ENCODE peak calls at places on chromosomes 4 and X, in ten cellular contexts. N is AG09309, S is GM06990, E is IMR-90, T is endothelial cell of umbilical vein, M is A549, F is A673, Q is foreskin fibroblast, P is uterus, A is Caco-2. G is an unnamed sample.

GRCh38 chr4:38241541-38241940 is 281.3 kb downstream of the PTTG2 start:
- DNase-seq in N (no peak), S (no peak), E (no peak), T (no peak), M (no peak), F (no peak), Q (no peak), P (no peak), A (no peak), G (no peak)

GRCh38 chr4:25966171-25966570 is 52.2 kb downstream of the SMIM20 start:
- DNase-seq in N (no peak), S (no peak), E (peak; percentile 77), T (no peak), M (no peak), F (peak; percentile 33), Q (no peak), P (no peak), A (no peak), G (no peak)

GRCh38 chr4:28686618-28687017 is 1826.0 kb downstream of the STIM2 start:
- DNase-seq in N (no peak), S (no peak), E (peak; percentile 38), T (peak; percentile 2), M (peak; percentile 3), F (peak; percentile 77), Q (no peak), P (no peak), A (peak; percentile 46), G (peak; percentile 43)

GRCh38 chr4:183101956-183102480 is 3.0 kb downstream of the WWC2 start:
- DNase-seq in N (no peak), S (no peak), E (no peak), T (no peak), M (no peak), F (no peak), Q (no peak), P (no peak), A (no peak), G (no peak)

GRCh38 chr4:10305816-10306215 is 151.4 kb downstream of the ZNF518B start:
- DNase-seq in N (no peak), S (no peak), E (no peak), T (no peak), M (no peak), F (no peak), Q (no peak), P (no peak), A (no peak), G (peak; percentile 9)

GRCh38 chr4:16775411-16776154 is 122.9 kb downstream of the LDB2 start:
- DNase-seq in N (no peak), S (no peak), E (no peak), T (no peak), M (no peak), F (peak; percentile 37), Q (no peak), P (no peak), A (no peak), G (no peak)

GRCh38 chr4:6910340-6910959 is 824 bp downstream of the TBC1D14 start:
- DNase-seq in N (no peak), S (no peak), E (no peak), T (no peak), M (peak; percentile 62), F (peak; percentile 53), Q (no peak), P (no peak), A (no peak), G (no peak)

GRCh38 chrX:108511721-108512120 is 72.1 kb downstream of the COL4A5 start:
- DNase-seq in N (no peak), S (no peak), E (peak; percentile 4), T (no peak), M (no peak), F (no peak), Q (peak; percentile 12), P (no peak), A (no peak), G (no peak)

GRCh38 chrX:138847930-138848329 is 136.4 kb upstream of the FGF13 start:
- DNase-seq in N (no peak), S (no peak), E (no peak), T (no peak), M (no peak), F (peak; percentile 55), Q (no peak), P (no peak), A (no peak), G (no peak)

GRCh38 chr4:177400030-177400429 is 42.2 kb downstream of the AGA start:
- DNase-seq in N (no peak), S (no peak), E (peak; percentile 12), T (no peak), M (no peak), F (no peak), Q (no peak), P (no peak), A (no peak), G (no peak)

GRCh38 chrX:69185886-69186285 is 20.6 kb upstream of the PJA1 start:
- DNase-seq in N (no peak), S (no peak), E (no peak), T (no peak), M (no peak), F (no peak), Q (no peak), P (no peak), A (no peak), G (no peak)

GRCh38 chr4:4409416-4410115 is 22.7 kb downstream of the NSG1 start:
- DNase-seq in N (no peak), S (no peak), E (no peak), T (no peak), M (no peak), F (no peak), Q (no peak), P (no peak), A (no peak), G (no peak)

DNA sequence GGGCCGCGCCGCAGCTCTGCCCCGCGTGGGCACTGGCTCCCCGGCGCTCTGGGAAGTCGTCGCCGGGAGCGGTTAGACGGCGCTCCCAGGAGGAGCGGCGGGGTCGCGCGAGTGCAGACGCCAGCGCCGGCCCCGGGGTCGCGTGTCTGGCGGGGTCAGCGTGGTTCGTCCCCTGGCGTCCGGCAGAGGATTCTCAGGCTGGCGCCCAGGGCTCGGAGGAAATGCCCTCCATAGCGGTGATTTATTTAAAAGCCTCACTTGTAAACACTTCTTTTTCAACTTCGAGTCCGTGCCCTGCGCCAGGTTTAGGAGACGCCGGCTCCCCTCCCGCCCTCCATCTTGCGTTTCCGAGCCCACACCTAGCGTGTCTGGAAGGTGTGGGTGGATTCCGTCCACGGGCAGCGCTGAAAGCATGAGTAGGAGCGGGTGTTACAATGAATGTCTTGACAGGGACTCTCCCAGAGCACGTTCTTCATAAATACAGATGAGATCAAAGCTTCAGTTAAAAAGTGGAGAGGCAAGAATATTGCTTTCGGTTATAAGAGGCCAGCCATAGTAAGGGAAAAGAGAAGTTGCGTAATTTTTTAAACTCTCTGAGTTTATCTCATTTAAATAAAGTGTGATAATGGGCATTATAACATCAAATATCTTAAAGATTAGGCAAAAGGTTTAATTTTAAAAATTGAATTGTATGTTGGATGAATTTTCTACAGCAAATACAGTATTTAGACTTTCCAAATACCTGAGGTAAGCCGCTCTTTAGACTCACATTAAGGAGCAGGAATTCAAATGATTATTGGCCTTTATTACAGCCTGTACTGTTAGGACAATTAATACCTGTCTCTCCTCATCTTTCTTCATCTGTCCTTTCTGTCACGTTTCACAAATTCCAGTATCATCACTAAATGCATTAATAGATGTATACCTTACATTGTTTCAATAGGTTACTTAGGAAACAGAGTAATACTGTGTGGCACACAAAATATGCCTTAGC is 863 bp downstream of the FAM241A start:
- DNase-seq in N (no peak), S (peak; percentile 77), E (peak; percentile 24), T (peak; percentile 70), M (peak; percentile 27), F (peak; percentile 55), Q (peak; percentile 28), P (peak; percentile 42), A (peak; percentile 40), G (peak; percentile 16)
- TF ChIP-seq CTCF in N (peak; percentile 27), S (peak; percentile 19), E (peak; percentile 16), T (no peak), M (no peak), F (no peak), Q (peak; percentile 14), P (no peak), A (no peak), G (peak; percentile 53)

GRCh38 chr4:77578145-77578544 is 27.5 kb upstream of the CXCL13 start:
- DNase-seq in N (no peak), S (no peak), E (no peak), T (no peak), M (no peak), F (no peak), Q (no peak), P (no peak), A (no peak), G (no peak)
- TF ChIP-seq CTCF in N (peak; percentile 14), S (peak; percentile 31), E (no peak), T (peak; percentile 10), M (no peak), F (peak; percentile 38), Q (no peak), P (no peak), A (no peak), G (peak; percentile 68)

DNA sequence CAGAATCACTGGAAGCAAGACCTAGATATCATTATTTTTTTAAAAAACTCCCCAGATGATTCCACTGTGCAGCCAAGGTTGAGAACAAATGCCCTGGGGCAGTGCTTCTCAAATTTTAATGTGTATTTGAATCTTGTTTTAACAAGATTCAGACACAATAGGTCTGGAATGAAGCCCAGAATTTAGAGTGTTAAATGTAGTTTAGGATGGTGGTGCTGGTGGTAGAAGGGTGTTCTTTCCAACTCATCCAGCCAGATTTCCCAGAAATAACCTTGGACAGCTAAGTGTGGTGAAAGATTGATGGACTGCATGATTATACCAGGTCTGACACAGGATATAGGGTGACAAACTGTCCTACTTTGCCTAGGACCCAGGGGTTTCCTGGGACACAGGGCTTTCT is 120.1 kb upstream of the MED14 start:
- DNase-seq in N (peak; percentile 49), S (no peak), E (no peak), T (no peak), M (no peak), F (peak; percentile 49), Q (peak; percentile 13), P (no peak), A (no peak), G (peak; percentile 18)
- TF ChIP-seq CTCF in N (no peak), S (no peak), E (no peak), T (no peak), M (no peak), F (no peak), Q (no peak), P (no peak), A (no peak), G (no peak)

GRCh38 chr4:13944095-13944501 is 316.6 kb upstream of the BOD1L1 start:
- DNase-seq in N (no peak), S (no peak), E (no peak), T (no peak), M (no peak), F (no peak), Q (no peak), P (no peak), A (no peak), G (no peak)
- TF ChIP-seq CTCF in N (no peak), S (no peak), E (no peak), T (no peak), M (no peak), F (no peak), Q (no peak), P (no peak), A (no peak), G (no peak)

GRCh38 chrX:97405031-97405685 is 521.5 kb downstream of the RPA4 start:
- DNase-seq in N (no peak), S (no peak), E (peak; percentile 34), T (no peak), M (no peak), F (no peak), Q (no peak), P (no peak), A (no peak), G (no peak)
- TF ChIP-seq CTCF in N (no peak), S (no peak), E (no peak), T (no peak), M (no peak), F (no peak), Q (no peak), P (no peak), A (no peak), G (no peak)